ENCODE peak calls at places on chromosomes 4 and X, in seven cellular contexts. D is NCI-H510A treated with DMSO at 0.1 percent for 48 hours, T is HEK293T, K is mesenchymal stem cell, P is GM03348, A is M059J, O is COR-L47. G is an unnamed sample.

GRCh38 chrX:12174358-12174757 is 36.1 kb downstream of the FRMPD4 start:
- DNase-seq in D (no peak), T (no peak), K (peak), P (no peak), A (peak), O (no peak), G (no peak)

GRCh38 chr4:60992037-60992436 is 208.1 kb upstream of the ADGRL3 start:
- DNase-seq in D (no peak), T (no peak), K (no peak), P (no peak), A (no peak), O (no peak), G (no peak)

GRCh38 chrX:110795645-110796510 is at the start of gene CHRDL1:
- DNase-seq in D (peak), T (peak), K (peak), P (peak), A (peak), O (no peak), G (no peak)

GRCh38 chr4:187232201-187232600 is 508.5 kb upstream of the FAT1 start:
- DNase-seq in D (no peak), T (no peak), K (no peak), P (no peak), A (no peak), O (no peak), G (no peak)

GRCh38 chr4:14701896-14702295 is 300.4 kb upstream of the CPEB2 start:
- DNase-seq in D (no peak), T (no peak), K (no peak), P (no peak), A (no peak), O (no peak), G (no peak)

GRCh38 chr4:72933029-72933428 is 136.5 kb downstream of the COX18 start:
- DNase-seq in D (no peak), T (no peak), K (no peak), P (no peak), A (no peak), O (no peak), G (no peak)

GRCh38 chr4:8368061-8368481 is 72.5 kb downstream of the ACOX3 start:
- DNase-seq in D (no peak), T (no peak), K (no peak), P (no peak), A (no peak), O (no peak), G (no peak)

GRCh38 chrX:154748712-154749339 is 2.1 kb downstream of the GAB3 start:
- DNase-seq in D (peak), T (peak), K (peak), P (peak), A (peak), O (peak), G (peak)

GRCh38 chr4:16083217-16084191 is at the start of gene PROM1:
- DNase-seq in D (peak), T (no peak), K (no peak), P (peak), A (no peak), O (peak), G (no peak)

GRCh38 chr4:32145987-32146386 is 1425.8 kb downstream of the PCDH7 start:
- DNase-seq in D (no peak), T (peak), K (no peak), P (no peak), A (no peak), O (no peak), G (no peak)

GRCh38 chr4:147639388-147639787 is 22.2 kb downstream of the TMEM184C start:
- DNase-seq in D (no peak), T (no peak), K (no peak), P (peak), A (no peak), O (no peak), G (no peak)